ENCODE peak calls at places on chromosomes 2 and 18, in eight cellular contexts. One of them, this sample, is unnamed.

GRCh38 chr2:161228511-161229240 is 68.4 kb downstream of the TANK start:
- DNase-seq in WTC11: no peak
- DNase-seq in foreskin fibroblast: no peak
- DNase-seq in heart left ventricle: no peak
- DNase-seq in GM20000: no peak
- DNase-seq in OCI-LY7: no peak
- DNase-seq in keratinocyte: no peak
- DNase-seq in choroid plexus epithelial cell: no peak
- DNase-seq in this sample: no peak

GRCh38 chr18:25875574-25875973 is 214.8 kb downstream of the SS18 start:
- DNase-seq in OCI-LY7: no peak
- DNase-seq in WTC11: no peak
- DNase-seq in heart left ventricle: no peak
- DNase-seq in choroid plexus epithelial cell: peak
- DNase-seq in foreskin fibroblast: peak
- DNase-seq in GM20000: no peak
- DNase-seq in keratinocyte: no peak
- DNase-seq in this sample: no peak

GRCh38 chr2:64586883-64587481 is 62.9 kb downstream of the AFTPH start:
- DNase-seq in choroid plexus epithelial cell: peak
- DNase-seq in WTC11: no peak
- DNase-seq in foreskin fibroblast: peak
- DNase-seq in OCI-LY7: peak
- DNase-seq in GM20000: peak
- DNase-seq in keratinocyte: no peak
- DNase-seq in heart left ventricle: no peak
- DNase-seq in this sample: peak

GRCh38 chr2:3461781-3462492 is 57.4 kb downstream of the ADI1 start:
- DNase-seq in WTC11: no peak
- DNase-seq in GM20000: peak
- DNase-seq in heart left ventricle: peak
- DNase-seq in foreskin fibroblast: peak
- DNase-seq in keratinocyte: peak
- DNase-seq in OCI-LY7: peak
- DNase-seq in choroid plexus epithelial cell: peak
- DNase-seq in this sample: peak

GRCh38 chr2:25115902-25116301 is 52.5 kb downstream of the POMC start:
- DNase-seq in OCI-LY7: no peak
- DNase-seq in choroid plexus epithelial cell: peak
- DNase-seq in heart left ventricle: no peak
- DNase-seq in WTC11: no peak
- DNase-seq in keratinocyte: no peak
- DNase-seq in foreskin fibroblast: peak
- DNase-seq in GM20000: no peak
- DNase-seq in this sample: no peak

GRCh38 chr2:230908595-230909191 is 16.3 kb downstream of the GPR55 start:
- DNase-seq in WTC11: no peak
- DNase-seq in GM20000: no peak
- DNase-seq in choroid plexus epithelial cell: peak
- DNase-seq in OCI-LY7: no peak
- DNase-seq in foreskin fibroblast: peak
- DNase-seq in keratinocyte: peak
- DNase-seq in heart left ventricle: no peak
- DNase-seq in this sample: no peak

GRCh38 chr2:24702800-24703199 is 90.4 kb downstream of the PTRHD1 start:
- DNase-seq in choroid plexus epithelial cell: peak
- DNase-seq in keratinocyte: no peak
- DNase-seq in heart left ventricle: no peak
- DNase-seq in WTC11: no peak
- DNase-seq in foreskin fibroblast: peak
- DNase-seq in GM20000: no peak
- DNase-seq in OCI-LY7: no peak
- DNase-seq in this sample: no peak

GRCh38 chr2:6054394-6054732 is 362.2 kb downstream of the SOX11 start:
- DNase-seq in foreskin fibroblast: no peak
- DNase-seq in WTC11: no peak
- DNase-seq in keratinocyte: no peak
- DNase-seq in heart left ventricle: no peak
- DNase-seq in GM20000: no peak
- DNase-seq in choroid plexus epithelial cell: no peak
- DNase-seq in OCI-LY7: no peak
- DNase-seq in this sample: no peak

GRCh38 chr2:138902239-138902871 is 122.2 kb upstream of the NXPH2 start:
- DNase-seq in keratinocyte: no peak
- DNase-seq in foreskin fibroblast: no peak
- DNase-seq in choroid plexus epithelial cell: no peak
- DNase-seq in WTC11: no peak
- DNase-seq in heart left ventricle: peak
- DNase-seq in OCI-LY7: no peak
- DNase-seq in GM20000: no peak
- DNase-seq in this sample: no peak

GRCh38 chr2:65465124-65465523 is 32.7 kb upstream of the SPRED2 start:
- DNase-seq in keratinocyte: no peak
- DNase-seq in WTC11: no peak
- DNase-seq in GM20000: no peak
- DNase-seq in OCI-LY7: no peak
- DNase-seq in heart left ventricle: no peak
- DNase-seq in foreskin fibroblast: peak
- DNase-seq in choroid plexus epithelial cell: peak
- DNase-seq in this sample: no peak

GRCh38 chr2:176584333-176584732 is 315.1 kb downstream of the MTX2 start:
- DNase-seq in keratinocyte: no peak
- DNase-seq in GM20000: no peak
- DNase-seq in heart left ventricle: no peak
- DNase-seq in foreskin fibroblast: no peak
- DNase-seq in WTC11: no peak
- DNase-seq in OCI-LY7: no peak
- DNase-seq in choroid plexus epithelial cell: no peak
- DNase-seq in this sample: no peak

GRCh38 chr2:176583530-176584101 is 314.4 kb downstream of the MTX2 start:
- DNase-seq in WTC11: no peak
- DNase-seq in GM20000: no peak
- DNase-seq in OCI-LY7: no peak
- DNase-seq in choroid plexus epithelial cell: peak
- DNase-seq in heart left ventricle: no peak
- DNase-seq in foreskin fibroblast: peak
- DNase-seq in keratinocyte: no peak
- DNase-seq in this sample: no peak

GRCh38 chr2:176581557-176582150 is 312.4 kb downstream of the MTX2 start:
- DNase-seq in heart left ventricle: no peak
- DNase-seq in keratinocyte: no peak
- DNase-seq in OCI-LY7: no peak
- DNase-seq in WTC11: no peak
- DNase-seq in choroid plexus epithelial cell: no peak
- DNase-seq in GM20000: no peak
- DNase-seq in foreskin fibroblast: no peak
- DNase-seq in this sample: no peak

GRCh38 chr2:176582990-176583481 is 313.8 kb downstream of the MTX2 start:
- DNase-seq in WTC11: no peak
- DNase-seq in heart left ventricle: no peak
- DNase-seq in keratinocyte: peak
- DNase-seq in GM20000: no peak
- DNase-seq in foreskin fibroblast: peak
- DNase-seq in OCI-LY7: no peak
- DNase-seq in choroid plexus epithelial cell: peak
- DNase-seq in this sample: no peak

DNA sequence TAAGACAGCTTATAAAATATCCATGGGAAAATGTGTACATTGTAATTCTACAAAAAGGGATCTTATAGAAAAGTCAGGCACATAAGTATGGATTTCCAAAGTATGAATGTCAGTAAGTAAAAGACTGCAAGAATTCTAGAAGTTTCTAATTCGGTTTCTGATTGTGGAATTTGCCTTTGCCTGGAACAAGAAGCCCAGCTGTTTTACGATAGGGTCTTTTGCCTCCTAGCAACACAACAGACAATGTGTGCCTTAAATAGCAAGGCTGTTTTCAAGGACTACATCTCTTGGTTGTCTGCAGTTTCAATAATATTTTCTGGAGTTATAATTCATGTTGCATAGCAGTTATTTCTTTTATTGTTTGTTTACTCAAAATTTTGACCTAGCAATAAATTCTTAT is 312.9 kb downstream of the MTX2 start:
- DNase-seq in foreskin fibroblast: no peak
- DNase-seq in WTC11: no peak
- DNase-seq in OCI-LY7: no peak
- DNase-seq in GM20000: no peak
- DNase-seq in keratinocyte: no peak
- DNase-seq in choroid plexus epithelial cell: no peak
- DNase-seq in heart left ventricle: no peak
- DNase-seq in this sample: no peak
- TF ChIP-seq CTCF in foreskin fibroblast: no peak
- TF ChIP-seq CTCF in WTC11: no peak
- TF ChIP-seq CTCF in OCI-LY7: no peak
- TF ChIP-seq CTCF in GM20000: no peak
- TF ChIP-seq CTCF in keratinocyte: no peak
- TF ChIP-seq CTCF in choroid plexus epithelial cell: no peak
- TF ChIP-seq CTCF in heart left ventricle: no peak
- TF ChIP-seq CTCF in this sample: no peak

DNA sequence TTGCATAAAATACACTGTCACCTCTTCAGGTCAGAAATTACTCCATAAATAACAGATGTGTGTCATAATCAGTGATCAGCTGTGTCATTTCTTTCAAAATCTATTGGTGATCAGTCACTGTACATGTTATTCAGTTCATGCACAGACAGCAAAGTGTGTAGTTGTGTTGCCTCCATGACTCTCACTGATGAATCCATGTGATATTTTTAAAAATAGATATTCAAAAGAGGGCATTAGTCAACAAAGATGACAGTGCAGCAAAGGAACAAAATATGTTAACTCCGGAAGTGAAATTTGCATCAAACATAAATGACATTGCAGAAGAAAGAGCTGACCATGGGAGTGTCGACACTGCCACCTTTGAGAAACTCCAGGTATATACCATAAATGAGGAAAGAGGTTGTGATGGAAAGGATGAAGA is 17.1 kb upstream of the MCM6 start:
- DNase-seq in heart left ventricle: no peak
- DNase-seq in GM20000: no peak
- DNase-seq in keratinocyte: no peak
- DNase-seq in OCI-LY7: no peak
- DNase-seq in foreskin fibroblast: no peak
- DNase-seq in WTC11: no peak
- DNase-seq in choroid plexus epithelial cell: no peak
- DNase-seq in this sample: no peak
- TF ChIP-seq CTCF in heart left ventricle: no peak
- TF ChIP-seq CTCF in GM20000: no peak
- TF ChIP-seq CTCF in keratinocyte: no peak
- TF ChIP-seq CTCF in OCI-LY7: peak
- TF ChIP-seq CTCF in foreskin fibroblast: no peak
- TF ChIP-seq CTCF in WTC11: no peak
- TF ChIP-seq CTCF in choroid plexus epithelial cell: no peak
- TF ChIP-seq CTCF in this sample: no peak

DNA sequence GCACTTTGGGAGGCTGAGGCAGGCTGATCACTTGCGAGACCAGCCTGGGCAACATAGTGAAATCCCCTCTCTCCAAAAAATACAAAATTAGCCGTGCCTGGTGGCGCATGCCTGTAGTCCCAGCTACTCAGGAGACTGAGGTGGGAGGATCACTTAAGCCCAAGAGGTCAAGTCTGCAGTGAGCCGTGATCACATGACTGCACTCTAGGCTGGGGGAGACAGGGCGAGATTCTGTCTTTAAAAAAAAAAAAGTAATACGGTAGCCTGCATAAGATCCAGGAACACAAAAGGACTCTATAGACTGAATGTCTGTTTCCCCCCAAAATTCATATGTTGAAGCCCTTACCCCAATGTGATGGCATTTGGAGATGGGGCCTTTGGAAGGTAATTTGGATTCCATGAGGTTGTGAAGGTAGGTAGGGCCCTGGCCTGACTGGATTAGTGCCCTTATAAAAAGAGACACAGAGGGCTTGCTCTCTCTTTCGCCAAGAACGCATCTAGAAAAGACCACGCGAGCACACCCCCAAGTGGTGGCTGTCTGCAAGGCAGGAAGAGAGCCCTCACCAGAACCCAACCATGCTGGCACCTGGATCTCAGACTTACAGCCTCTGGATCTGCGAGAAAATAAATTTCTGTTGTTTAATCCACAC is 17.0 kb downstream of the MBOAT2 start:
- DNase-seq in heart left ventricle: no peak
- DNase-seq in keratinocyte: no peak
- DNase-seq in choroid plexus epithelial cell: no peak
- DNase-seq in GM20000: no peak
- DNase-seq in WTC11: peak
- DNase-seq in foreskin fibroblast: no peak
- DNase-seq in OCI-LY7: peak
- DNase-seq in this sample: no peak
- TF ChIP-seq CTCF in heart left ventricle: no peak
- TF ChIP-seq CTCF in keratinocyte: peak
- TF ChIP-seq CTCF in choroid plexus epithelial cell: peak
- TF ChIP-seq CTCF in GM20000: no peak
- TF ChIP-seq CTCF in WTC11: peak
- TF ChIP-seq CTCF in foreskin fibroblast: no peak
- TF ChIP-seq CTCF in OCI-LY7: peak
- TF ChIP-seq CTCF in this sample: peak

GRCh38 chr2:119950966-119951365 is 61.9 kb upstream of the EPB41L5 start:
- DNase-seq in keratinocyte: no peak
- DNase-seq in heart left ventricle: no peak
- DNase-seq in GM20000: no peak
- DNase-seq in foreskin fibroblast: no peak
- DNase-seq in choroid plexus epithelial cell: peak
- DNase-seq in OCI-LY7: no peak
- DNase-seq in WTC11: no peak
- DNase-seq in this sample: no peak
- TF ChIP-seq CTCF in keratinocyte: no peak
- TF ChIP-seq CTCF in heart left ventricle: no peak
- TF ChIP-seq CTCF in GM20000: no peak
- TF ChIP-seq CTCF in foreskin fibroblast: no peak
- TF ChIP-seq CTCF in choroid plexus epithelial cell: no peak
- TF ChIP-seq CTCF in OCI-LY7: no peak
- TF ChIP-seq CTCF in WTC11: no peak
- TF ChIP-seq CTCF in this sample: no peak

GRCh38 chr2:151261240-151261976 is at the start of gene RBM43:
- DNase-seq in heart left ventricle: peak
- DNase-seq in OCI-LY7: peak
- DNase-seq in GM20000: peak
- DNase-seq in WTC11: peak
- DNase-seq in keratinocyte: no peak
- DNase-seq in foreskin fibroblast: peak
- DNase-seq in choroid plexus epithelial cell: peak
- DNase-seq in this sample: peak
- TF ChIP-seq CTCF in heart left ventricle: peak
- TF ChIP-seq CTCF in OCI-LY7: peak
- TF ChIP-seq CTCF in GM20000: peak
- TF ChIP-seq CTCF in WTC11: no peak
- TF ChIP-seq CTCF in keratinocyte: no peak
- TF ChIP-seq CTCF in foreskin fibroblast: no peak
- TF ChIP-seq CTCF in choroid plexus epithelial cell: no peak
- TF ChIP-seq CTCF in this sample: no peak

This sample was measured in GM10248.